ENCODE peak calls at places on chromosomes 11 and 22, in eight cellular contexts. D, O, F, Y, H, B, W and T are unnamed samples.

GRCh38 chr11:109229682-109230081 is 192.3 kb upstream of the C11orf87 start:
- DNase-seq in D (no peak), O (no peak), F (no peak), Y (no peak), H (peak; percentile 4), B (no peak), W (no peak), T (no peak)

GRCh38 chr22:35590634-35591295 is 26.4 kb downstream of the MB start:
- DNase-seq in D (no peak), O (no peak), F (no peak), Y (no peak), H (peak; percentile 38), B (no peak), W (no peak), T (no peak)

GRCh38 chr11:100923555-100923954 is 206.1 kb downstream of the PGR start:
- DNase-seq in D (no peak), O (no peak), F (no peak), Y (no peak), H (peak; percentile 49), B (no peak), W (no peak), T (no peak)

GRCh38 chr11:1220941-1221721 is 1.7 kb upstream of the MUC5B start:
- DNase-seq in D (no peak), O (no peak), F (no peak), Y (no peak), H (no peak), B (peak; percentile 57), W (no peak), T (no peak)

GRCh38 chr22:35214968-35215367 is 42.3 kb upstream of the HMGXB4 start:
- DNase-seq in D (no peak), O (no peak), F (no peak), Y (no peak), H (no peak), B (no peak), W (no peak), T (no peak)

GRCh38 chr11:100622404-100622803 is 64.7 kb upstream of the ARHGAP42 start:
- DNase-seq in D (no peak), O (no peak), F (no peak), Y (no peak), H (no peak), B (no peak), W (no peak), T (no peak)

GRCh38 chr11:131893103-131893502 is 522.7 kb downstream of the NTM start:
- DNase-seq in D (no peak), O (no peak), F (no peak), Y (no peak), H (no peak), B (no peak), W (no peak), T (no peak)

GRCh38 chr11:14614223-14614622 is 29.4 kb upstream of the PDE3B start:
- DNase-seq in D (no peak), O (no peak), F (no peak), Y (no peak), H (no peak), B (no peak), W (no peak), T (no peak)

GRCh38 chr11:15607361-15608036 is 492.8 kb downstream of the INSC start:
- DNase-seq in D (no peak), O (no peak), F (no peak), Y (no peak), H (no peak), B (no peak), W (no peak), T (no peak)

GRCh38 chr22:17198188-17199130 is 20.8 kb downstream of the ADA2 start:
- DNase-seq in D (no peak), O (no peak), F (peak; percentile 46), Y (no peak), H (no peak), B (no peak), W (no peak), T (no peak)

GRCh38 chr22:39325392-39325932 is 6.0 kb upstream of the RPL3 start:
- DNase-seq in D (no peak), O (no peak), F (no peak), Y (no peak), H (no peak), B (no peak), W (no peak), T (no peak)

GRCh38 chr22:33104192-33104591 is 46.0 kb upstream of the SYN3 start:
- DNase-seq in D (no peak), O (no peak), F (no peak), Y (no peak), H (no peak), B (no peak), W (no peak), T (no peak)

GRCh38 chr22:25942989-25943411 is 201.0 kb downstream of the MYO18B start:
- DNase-seq in D (no peak), O (no peak), F (no peak), Y (no peak), H (peak; percentile 91), B (no peak), W (peak; percentile 12), T (no peak)

GRCh38 chr11:80103149-80103859 is 662.5 kb upstream of the TENM4 start:
- DNase-seq in D (no peak), O (peak; percentile 57), F (no peak), Y (no peak), H (peak; percentile 57), B (no peak), W (no peak), T (no peak)

GRCh38 chr11:33620423-33621120 is 80.1 kb downstream of the C11orf91 start:
- DNase-seq in D (no peak), O (no peak), F (no peak), Y (no peak), H (no peak), B (no peak), W (no peak), T (no peak)

GRCh38 chr11:61152816-61153592 is 8.2 kb downstream of the VPS37C start:
- DNase-seq in D (no peak), O (peak; percentile 24), F (no peak), Y (no peak), H (peak; percentile 85), B (peak; percentile 59), W (no peak), T (no peak)

GRCh38 chr11:10605941-10606381 is 37.5 kb upstream of the LYVE1 start:
- DNase-seq in D (no peak), O (no peak), F (no peak), Y (no peak), H (peak; percentile 72), B (peak; percentile 81), W (no peak), T (peak; percentile 69)

GRCh38 chr22:20203142-20204099 is 52.6 kb upstream of the CCDC188 start:
- DNase-seq in D (no peak), O (peak; percentile 47), F (no peak), Y (no peak), H (no peak), B (no peak), W (no peak), T (peak; percentile 43)

GRCh38 chr11:12803086-12803826 is 129.0 kb downstream of the TEAD1 start:
- DNase-seq in D (no peak), O (no peak), F (no peak), Y (no peak), H (no peak), B (no peak), W (no peak), T (no peak)

GRCh38 chr11:2530131-2530854 is 85.5 kb downstream of the KCNQ1 start:
- DNase-seq in D (no peak), O (no peak), F (no peak), Y (no peak), H (no peak), B (peak; percentile 50), W (no peak), T (no peak)

GRCh38 chr22:28855355-28856094 is 27.8 kb upstream of the ZNRF3 start:
- DNase-seq in D (no peak), O (peak; percentile 69), F (peak; percentile 75), Y (no peak), H (peak; percentile 78), B (no peak), W (peak; percentile 19), T (peak; percentile 39)

GRCh38 chr11:77656362-77656761 is 18.8 kb upstream of the CLNS1A start:
- DNase-seq in D (no peak), O (no peak), F (no peak), Y (no peak), H (no peak), B (no peak), W (no peak), T (no peak)

GRCh38 chr11:133889893-133890292 is 44.6 kb upstream of the SPATA19 start:
- DNase-seq in D (no peak), O (no peak), F (no peak), Y (no peak), H (no peak), B (no peak), W (no peak), T (no peak)

GRCh38 chr11:69541501-69542313 is 60.2 kb downstream of the LINC01488 start:
- DNase-seq in D (no peak), O (peak; percentile 51), F (no peak), Y (no peak), H (peak; percentile 44), B (no peak), W (no peak), T (peak; percentile 70)

GRCh38 chr22:28813772-28814518 is 13.6 kb upstream of the XBP1 start:
- DNase-seq in D (no peak), O (no peak), F (no peak), Y (no peak), H (peak; percentile 5), B (peak; percentile 69), W (no peak), T (peak; percentile 76)

GRCh38 chr22:26585104-26585790 is 4.7 kb downstream of the TPST2 start:
- DNase-seq in D (no peak), O (no peak), F (no peak), Y (no peak), H (peak; percentile 92), B (peak; percentile 78), W (no peak), T (peak; percentile 56)

GRCh38 chr11:106159846-106160245 is 82.4 kb downstream of the AASDHPPT start:
- DNase-seq in D (no peak), O (no peak), F (no peak), Y (no peak), H (no peak), B (no peak), W (no peak), T (no peak)

GRCh38 chr11:43984039-43984438 is 41.6 kb downstream of the C11orf96 start:
- DNase-seq in D (no peak), O (no peak), F (no peak), Y (no peak), H (no peak), B (no peak), W (no peak), T (no peak)

GRCh38 chr22:38414009-38414395 is 41.0 kb downstream of the KCNJ4 start:
- DNase-seq in D (no peak), O (no peak), F (no peak), Y (no peak), H (no peak), B (peak; percentile 23), W (no peak), T (no peak)